ENCODE peak calls at places on chromosomes 16 and 17, in nine cellular contexts. P is left ventricle myocardium inferior, Z is kidney, E is cardiac muscle cell, W is uterus, Y is fibroblast of the aortic adventitia, O is endodermal cell, G is upper lobe of right lung, N is PC-9. X is an unnamed sample.

GRCh38 chr16:68367034-68367433 is 56.2 kb downstream of the PRMT7 start:
- DNase-seq in N (no peak), O (peak; percentile 90), Y (peak; percentile 23), G (no peak), Z (no peak), E (peak; percentile 72), P (no peak), W (no peak), X (no peak)

GRCh38 chr16:78022347-78022746 is at the start of gene CLEC3A:
- DNase-seq in Z (no peak), O (peak; percentile 63), W (no peak), Y (no peak), N (no peak), E (no peak), G (no peak), P (no peak), X (no peak)

GRCh38 chr16:9103546-9103945 is 12.1 kb downstream of the HAPSTR1 start:
- DNase-seq in E (no peak), O (no peak), P (no peak), N (no peak), Y (no peak), W (no peak), G (no peak), Z (peak; percentile 33), X (no peak)

GRCh38 chr16:84756830-84757229 is 57.0 kb downstream of the USP10 start:
- DNase-seq in E (no peak), G (no peak), N (no peak), Y (no peak), P (no peak), Z (no peak), W (no peak), O (no peak), X (no peak)

GRCh38 chr16:634051-634670 is 1.9 kb downstream of the METTL26 start:
- DNase-seq in N (no peak), P (no peak), O (no peak), E (no peak), G (no peak), Y (no peak), W (no peak), Z (no peak), X (no peak)

GRCh38 chr16:14564881-14565687 is 65.0 kb downstream of the PARN start:
- DNase-seq in G (no peak), E (no peak), O (no peak), Z (no peak), P (no peak), Y (peak; percentile 59), W (no peak), N (peak; percentile 88), X (no peak)

GRCh38 chr17:82489117-82489516 is 30.4 kb upstream of the FOXK2 start:
- DNase-seq in E (no peak), P (peak; percentile 79), Y (peak; percentile 77), W (peak; percentile 39), G (no peak), Z (no peak), N (no peak), O (no peak), X (no peak)

GRCh38 chr17:164536-165235 is 16.8 kb downstream of the DOC2B start:
- DNase-seq in Z (no peak), W (peak; percentile 56), E (peak; percentile 81), N (no peak), P (peak; percentile 37), G (peak; percentile 61), O (peak; percentile 90), Y (peak; percentile 33), X (no peak)

GRCh38 chr16:53626816-53627215 is 76.8 kb downstream of the RPGRIP1L start:
- DNase-seq in W (no peak), N (no peak), P (no peak), Y (no peak), O (no peak), E (no peak), Z (no peak), G (no peak), X (no peak)

GRCh38 chr17:63702616-63703015 is 2.7 kb upstream of the LIMD2 start:
- DNase-seq in G (peak; percentile 32), E (no peak), Y (no peak), P (no peak), W (no peak), O (peak; percentile 52), Z (no peak), N (no peak), X (no peak)

GRCh38 chr17:77957215-77957868 is 1.2 kb upstream of the TNRC6C start:
- DNase-seq in N (no peak), E (peak; percentile 6), P (no peak), Z (no peak), Y (peak; percentile 39), W (no peak), G (no peak), O (no peak), X (no peak)

GRCh38 chr16:25925466-25925865 is 233.7 kb downstream of the HS3ST4 start:
- DNase-seq in N (no peak), Y (no peak), E (no peak), O (no peak), Z (no peak), G (no peak), W (no peak), P (no peak), X (no peak)

GRCh38 chr16:46857261-46857962 is 26.4 kb upstream of the C16orf87 start:
- DNase-seq in W (no peak), Z (no peak), N (no peak), Y (peak; percentile 61), G (no peak), P (no peak), O (no peak), E (peak; percentile 63), X (no peak)

GRCh38 chr17:81511800-81512559 is 619 bp downstream of the ACTG1 start:
- DNase-seq in Y (no peak), O (peak; percentile 67), Z (peak; percentile 85), W (no peak), P (no peak), N (no peak), E (peak; percentile 36), G (no peak), X (no peak)

GRCh38 chr16:80084614-80085013 is 456.2 kb upstream of the DYNLRB2 start:
- DNase-seq in G (no peak), Z (no peak), W (peak; percentile 62), N (peak; percentile 52), Y (peak; percentile 1), P (peak; percentile 25), E (peak; percentile 66), O (peak; percentile 82), X (no peak)

GRCh38 chr16:30927789-30928378 is 4.5 kb downstream of the FBXL19 start:
- DNase-seq in N (peak; percentile 49), W (peak; percentile 52), Y (peak; percentile 23), P (no peak), G (no peak), O (peak; percentile 97), E (peak; percentile 84), Z (peak; percentile 87), X (peak; percentile 76)

GRCh38 chr17:41666336-41666680 is 22.4 kb upstream of the EIF1 start:
- DNase-seq in E (no peak), G (peak; percentile 70), P (no peak), W (no peak), N (peak; percentile 36), Y (peak; percentile 33), Z (peak; percentile 79), O (no peak), X (no peak)

GRCh38 chr16:87578531-87578930 is 23.8 kb upstream of the JPH3 start:
- DNase-seq in N (no peak), P (no peak), Y (no peak), E (no peak), G (no peak), O (no peak), Z (no peak), W (no peak), X (no peak)

GRCh38 chr17:81082177-81083073 is 47.5 kb downstream of the BAIAP2 start:
- DNase-seq in O (no peak), Y (no peak), Z (no peak), P (peak; percentile 66), N (no peak), G (peak; percentile 86), E (no peak), W (no peak), X (no peak)

GRCh38 chr17:5286846-5287245 is 4.8 kb downstream of the RABEP1 start:
- DNase-seq in P (no peak), W (no peak), O (no peak), Y (no peak), Z (no peak), E (no peak), N (no peak), G (no peak), X (no peak)

GRCh38 chr17:5282639-5283217 is 644 bp downstream of the RABEP1 start:
- DNase-seq in E (peak; percentile 19), P (peak; percentile 22), O (no peak), G (peak; percentile 76), N (no peak), Y (peak; percentile 19), Z (peak; percentile 81), W (peak; percentile 31), X (no peak)

GRCh38 chr17:5283531-5284315 is 1.6 kb downstream of the RABEP1 start:
- DNase-seq in Y (peak; percentile 22), E (peak; percentile 14), N (peak; percentile 55), Z (no peak), W (no peak), P (no peak), G (no peak), O (no peak), X (no peak)

GRCh38 chr17:5281814-5282638 is at the start of gene RABEP1:
- DNase-seq in W (peak; percentile 88), E (peak; percentile 93), Z (peak; percentile 97), P (peak; percentile 93), Y (peak; percentile 88), O (peak; percentile 99), G (peak; percentile 96), N (peak; percentile 53), X (peak; percentile 97)
- TF ChIP-seq CTCF in W (no peak), E (peak; percentile 14), Z (peak; percentile 9), P (peak; percentile 46), Y (peak; percentile 55), O (peak; percentile 58), G (peak; percentile 31), N (no peak), X (peak; percentile 71)

DNA sequence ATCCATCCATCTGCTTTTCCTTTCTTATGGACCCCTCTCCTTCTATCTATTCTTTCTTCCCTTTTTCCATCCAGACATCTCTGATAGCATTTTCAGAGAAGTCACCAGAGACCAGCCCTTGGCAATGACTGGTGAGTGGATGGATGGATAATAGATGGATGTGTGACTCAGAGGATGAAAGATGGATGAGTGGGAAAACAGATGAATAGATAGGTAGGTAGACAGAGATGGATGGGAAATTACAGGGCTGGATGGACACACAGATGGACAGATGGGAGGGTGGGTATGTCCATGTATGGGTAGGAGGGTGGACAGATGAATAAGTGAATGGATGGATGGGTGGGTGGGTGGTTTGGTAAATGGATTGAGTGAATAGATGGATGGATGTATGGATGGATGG is 101.0 kb downstream of the LITAF start:
- DNase-seq in W (no peak), E (no peak), O (no peak), N (no peak), Y (no peak), G (no peak), P (no peak), Z (no peak), X (no peak)
- TF ChIP-seq CTCF in W (no peak), E (no peak), O (no peak), N (no peak), Y (no peak), G (no peak), P (no peak), Z (no peak), X (no peak)

GRCh38 chr17:17748179-17748578 is 66.9 kb downstream of the RAI1 start:
- DNase-seq in N (no peak), G (no peak), W (no peak), E (no peak), Y (no peak), O (no peak), P (no peak), Z (no peak), X (no peak)
- TF ChIP-seq CTCF in N (no peak), G (no peak), W (no peak), E (peak; percentile 18), Y (no peak), O (peak; percentile 59), P (no peak), Z (no peak), X (peak; percentile 50)

GRCh38 chr17:66712453-66712852 is 122.5 kb upstream of the CACNG5 start:
- DNase-seq in W (no peak), E (no peak), Z (no peak), N (no peak), P (no peak), Y (no peak), O (peak; percentile 69), G (no peak), X (no peak)
- TF ChIP-seq CTCF in W (no peak), E (no peak), Z (no peak), N (no peak), P (no peak), Y (no peak), O (no peak), G (no peak), X (no peak)

X was measured in type B pancreatic cell.